ENCODE peak calls at places on chromosomes 16 and 17, in five cellular contexts. Y, G, J, Z and V are unnamed samples.

GRCh38 chr16:53053967-53054669 is 673 bp upstream of the CHD9 start:
- DNase-seq in Y (no peak), G (no peak), Z (peak), J (no peak), V (no peak)

GRCh38 chr17:63434951-63435571 is 11.0 kb downstream of the CYB561 start:
- DNase-seq in G (peak), J (peak), Y (peak), Z (peak), V (no peak)

GRCh38 chr16:80100846-80101451 is 439.8 kb upstream of the DYNLRB2 start:
- DNase-seq in Z (no peak), Y (no peak), G (no peak), J (no peak), V (no peak)

GRCh38 chr16:46857261-46857962 is 26.4 kb upstream of the C16orf87 start:
- DNase-seq in G (peak), Z (no peak), Y (no peak), J (peak), V (no peak)

GRCh38 chr17:63973930-63974593 is 1.3 kb upstream of the SCN4A start:
- DNase-seq in G (peak), J (peak), Z (no peak), Y (no peak), V (no peak)

GRCh38 chr16:20383106-20384029 is 21.2 kb downstream of the PDILT start:
- DNase-seq in Y (peak), G (peak), J (peak), Z (peak), V (peak)

GRCh38 chr16:23557779-23558330 is 328 bp downstream of the UBFD1 start:
- DNase-seq in J (no peak), Z (peak), G (peak), Y (no peak), V (peak)

GRCh38 chr16:15523092-15523541 is 88.7 kb downstream of the BMERB1 start:
- DNase-seq in G (no peak), Y (no peak), Z (no peak), J (no peak), V (no peak)

GRCh38 chr17:32518856-32519768 is 32.3 kb downstream of the CDK5R1 start:
- DNase-seq in Z (no peak), Y (no peak), G (no peak), J (no peak), V (no peak)

GRCh38 chr17:76709077-76709950 is 1.5 kb downstream of the MXRA7 start:
- DNase-seq in Y (peak), G (peak), J (no peak), Z (peak), V (peak)

DNA sequence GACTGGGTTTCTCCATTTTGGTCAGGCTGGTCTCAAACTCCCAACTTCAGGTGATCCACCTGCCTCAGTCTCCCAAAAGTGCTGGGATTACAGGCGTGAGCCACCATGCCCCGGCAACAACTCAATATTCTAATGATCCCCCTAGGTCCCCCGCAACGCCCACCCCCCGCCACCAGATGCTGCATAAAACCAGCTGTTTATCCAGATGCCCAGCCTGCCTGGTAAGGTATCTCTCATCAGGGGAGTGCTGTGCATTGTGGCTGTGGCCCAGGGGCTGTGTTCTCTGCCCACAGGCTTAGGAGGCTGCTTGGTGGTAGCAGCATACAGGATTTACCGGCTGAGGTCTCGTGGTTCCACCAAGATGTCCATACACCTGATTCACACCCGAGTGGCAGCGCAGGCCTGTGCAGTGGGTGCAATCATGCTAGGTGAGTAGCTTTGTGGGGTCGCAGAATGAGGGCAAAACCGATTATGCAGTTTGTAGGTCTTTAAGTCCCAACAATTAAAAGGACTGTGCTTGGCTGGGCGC is 1.3 kb downstream of the HIGD1B start:
- DNase-seq in Z (no peak), Y (no peak), G (no peak), J (no peak), V (no peak)
- TF ChIP-seq CTCF in Z (no peak), Y (no peak), G (no peak), J (no peak), V (no peak)

GRCh38 chr16:67312450-67313118 is 14.0 kb downstream of the KCTD19 start:
- DNase-seq in Y (no peak), Z (no peak), G (peak), J (no peak), V (no peak)

GRCh38 chr16:67311607-67312449 is 14.7 kb downstream of the KCTD19 start:
- DNase-seq in J (peak), Y (peak), Z (no peak), G (peak), V (peak)
- H3K27ac ChIP-seq in J (peak), Y (no peak), Z (no peak), G (peak), V (peak)

GRCh38 chr17:10048951-10049350 is 143.9 kb upstream of the RCVRN start:
- DNase-seq in Y (no peak), G (no peak), Z (no peak), J (no peak), V (no peak)
- H3K4me3 ChIP-seq in Y (no peak), G (no peak), Z (no peak), J (no peak), V (no peak)

GRCh38 chr17:78316867-78317816 is 42.7 kb downstream of the SOCS3 start:
- DNase-seq in G (peak), Y (no peak), J (peak), Z (peak), V (no peak)

GRCh38 chr17:78313735-78314648 is 45.9 kb downstream of the SOCS3 start:
- DNase-seq in G (peak), J (peak), Y (no peak), Z (peak), V (no peak)

GRCh38 chr17:78314683-78315354 is 45.1 kb downstream of the SOCS3 start:
- DNase-seq in Z (no peak), G (no peak), Y (no peak), J (peak), V (no peak)

GRCh38 chr17:78316115-78316866 is 43.6 kb downstream of the SOCS3 start:
- DNase-seq in J (peak), Y (no peak), G (no peak), Z (no peak), V (no peak)

GRCh38 chr17:78315355-78316114 is 44.3 kb downstream of the SOCS3 start:
- DNase-seq in Z (peak), Y (peak), G (peak), J (peak), V (peak)
- TF ChIP-seq CTCF in Z (no peak), Y (no peak), G (peak), J (peak), V (no peak)

GRCh38 chr17:41499714-41500113 is 5.7 kb downstream of the KRT13 start:
- DNase-seq in J (no peak), Z (no peak), Y (no peak), G (no peak), V (no peak)

GRCh38 chr17:41500131-41500911 is 5.1 kb downstream of the KRT13 start:
- DNase-seq in G (peak), J (peak), Y (no peak), Z (no peak), V (no peak)

GRCh38 chr17:41496803-41497484 is 7.2 kb upstream of the KRT36 start:
- DNase-seq in Z (peak), J (peak), Y (no peak), G (peak), V (peak)

GRCh38 chr17:41494524-41494923 is 4.8 kb upstream of the KRT36 start:
- DNase-seq in Z (no peak), Y (no peak), G (peak), J (no peak), V (no peak)

GRCh38 chr17:41498276-41498675 is 7.1 kb downstream of the KRT13 start:
- DNase-seq in Y (no peak), G (no peak), Z (no peak), J (no peak), V (no peak)
- H3K27ac ChIP-seq in Y (no peak), G (no peak), Z (no peak), J (no peak), V (no peak)

GRCh38 chr16:14121872-14122271 is 50.8 kb downstream of the MRTFB start:
- DNase-seq in Z (no peak), G (no peak), J (no peak), Y (no peak), V (no peak)

GRCh38 chr16:14121135-14121534 is 50.0 kb downstream of the MRTFB start:
- DNase-seq in Z (no peak), G (no peak), Y (no peak), J (no peak), V (no peak)

GRCh38 chr16:14117051-14117450 is 45.9 kb downstream of the MRTFB start:
- DNase-seq in Z (no peak), J (no peak), G (no peak), Y (no peak), V (no peak)

GRCh38 chr16:14119799-14120198 is 48.7 kb downstream of the MRTFB start:
- DNase-seq in Z (no peak), G (no peak), J (no peak), Y (no peak), V (no peak)

GRCh38 chr16:14120335-14120734 is 49.2 kb downstream of the MRTFB start:
- DNase-seq in G (no peak), Y (no peak), Z (no peak), J (no peak), V (no peak)
- H3K4me3 ChIP-seq in G (no peak), Y (no peak), Z (no peak), J (no peak), V (no peak)